ENCODE peak calls at places on chromosome 2, in five cellular contexts. T is stimulated activated CD8-positive, alpha-beta memory T cell treated with anti-CD3 and anti-CD28 coated beads, Interleukin-2, amount 100 ng/mL, for 48 hours; J is HT1080; D is memory B cell; V is A549. X is an unnamed sample.

GRCh38 chr2:64120928-64121327 is 23.3 kb downstream of the PELI1 start:
- DNase-seq in T (no peak), J (no peak), D (no peak), V (no peak), X (no peak)

GRCh38 chr2:58634653-58635347 is 393.7 kb upstream of the FANCL start:
- DNase-seq in V (peak), J (peak), D (no peak), T (no peak), X (peak)

GRCh38 chr2:224369028-224369632 is 32.8 kb downstream of the FAM124B start:
- DNase-seq in D (peak), T (no peak), J (peak), V (peak), X (peak)

GRCh38 chr2:159084395-159085370 is 116.2 kb downstream of the TANC1 start:
- DNase-seq in J (no peak), V (no peak), D (no peak), T (no peak), X (no peak)

GRCh38 chr2:208249241-208249640 is 5.6 kb downstream of the IDH1 start:
- DNase-seq in J (no peak), D (no peak), V (no peak), T (no peak), X (no peak)

GRCh38 chr2:214128040-214128439 is 282.8 kb upstream of the VWC2L start:
- DNase-seq in D (no peak), J (no peak), T (no peak), V (no peak), X (no peak)

GRCh38 chr2:226791056-226791486 is 8.5 kb downstream of the IRS1 start:
- DNase-seq in V (no peak), J (no peak), T (no peak), D (no peak), X (no peak)

GRCh38 chr2:204135752-204136151 is 199.2 kb downstream of the ICOS start:
- DNase-seq in J (no peak), T (no peak), V (no peak), D (no peak), X (no peak)

GRCh38 chr2:154681741-154682140 is 16.8 kb upstream of the KCNJ3 start:
- DNase-seq in D (no peak), V (no peak), J (no peak), T (no peak), X (no peak)